ENCODE peak calls at places on chromosomes 1 and 21, in four cellular contexts. E is HepG2, P is K562, R is H1. T is an unnamed sample.

GRCh38 chr1:218481116-218481775 is 136.1 kb downstream of the TGFB2 start:
- DNase-seq in E (no peak), P (no peak), R (no peak), T (no peak)

GRCh38 chr1:161702250-161702649 is 4.8 kb upstream of the FCRLA start:
- DNase-seq in P (no peak), R (no peak), E (peak; percentile 90), T (no peak)

GRCh38 chr1:22712502-22713271 is 2.0 kb downstream of the EPHB2 start:
- DNase-seq in P (no peak), E (no peak), R (no peak), T (no peak)

GRCh38 chr1:159922499-159923202 is 2.7 kb downstream of the TAGLN2 start:
- DNase-seq in P (peak; percentile 39), R (no peak), E (no peak), T (no peak)

GRCh38 chr1:240732390-240732789 is 120.4 kb upstream of the GREM2 start:
- DNase-seq in P (peak; percentile 44), E (peak; percentile 53), R (no peak), T (no peak)

GRCh38 chr1:157369808-157370521 is 182.3 kb downstream of the FCRL5 start:
- DNase-seq in E (peak; percentile 52), R (no peak), P (peak; percentile 88), T (peak; percentile 30)

GRCh38 chr1:119869962-119870361 is 26.4 kb downstream of the ADAM30 start:
- DNase-seq in R (no peak), E (no peak), P (no peak), T (no peak)

GRCh38 chr1:174990382-174990999 is 9.3 kb upstream of the CACYBP start:
- DNase-seq in R (no peak), E (peak; percentile 60), P (no peak), T (no peak)

GRCh38 chr1:115613767-115614166 is 28.0 kb upstream of the VANGL1 start:
- DNase-seq in R (no peak), E (no peak), P (no peak), T (no peak)

GRCh38 chr1:212281589-212281988 is 3.6 kb upstream of the PPP2R5A start:
- DNase-seq in P (no peak), E (no peak), R (no peak), T (no peak)

GRCh38 chr1:244012232-244012631 is 38.9 kb upstream of the ZBTB18 start:
- DNase-seq in R (no peak), P (no peak), E (no peak), T (no peak)

GRCh38 chr1:209207701-209208286 is 375.7 kb upstream of the CAMK1G start:
- DNase-seq in E (peak; percentile 24), R (peak; percentile 62), P (peak; percentile 60), T (no peak)

GRCh38 chr21:14566889-14567288 is 20.8 kb upstream of the SAMSN1 start:
- DNase-seq in R (no peak), E (no peak), P (no peak), T (no peak)

GRCh38 chr1:207004931-207005830 is 27.4 kb downstream of the C1orf116 start:
- DNase-seq in P (peak; percentile 88), E (peak; percentile 73), R (no peak), T (peak; percentile 7)

GRCh38 chr1:92907949-92908684 is 53.1 kb downstream of the DIPK1A start:
- DNase-seq in P (no peak), E (no peak), R (no peak), T (no peak)

GRCh38 chr1:81805537-81806431 is 5.0 kb downstream of the ADGRL2 start:
- DNase-seq in P (no peak), E (no peak), R (no peak), T (no peak)

GRCh38 chr1:228177183-228177475 is 11.5 kb downstream of the IBA57 start:
- DNase-seq in E (no peak), R (no peak), P (no peak), T (no peak)

GRCh38 chr21:45299864-45300785 is 12.4 kb upstream of the POFUT2 start:
- DNase-seq in E (no peak), R (no peak), P (no peak), T (no peak)

GRCh38 chr1:100927276-100927675 is 31.4 kb downstream of the SLC30A7 start:
- DNase-seq in R (no peak), E (no peak), P (no peak), T (no peak)

GRCh38 chr1:207659545-207660148 is 14.7 kb downstream of the CR1L start:
- DNase-seq in E (peak; percentile 6), R (no peak), P (no peak), T (no peak)

GRCh38 chr1:162984699-162985098 is 84.5 kb upstream of the RGS4 start:
- DNase-seq in E (no peak), P (no peak), R (no peak), T (no peak)

GRCh38 chr1:59570524-59570923 is 244.2 kb upstream of the HOOK1 start:
- DNase-seq in R (no peak), P (no peak), E (peak; percentile 18), T (no peak)

GRCh38 chr1:152777510-152778137 is 2.7 kb downstream of the LCE1F start:
- DNase-seq in E (peak; percentile 30), P (peak; percentile 65), R (no peak), T (no peak)

GRCh38 chr1:195590649-195591048 is 1017.6 kb downstream of the KCNT2 start:
- DNase-seq in E (no peak), R (no peak), P (no peak), T (no peak)

GRCh38 chr1:194028002-194028401 is 841.6 kb upstream of the B3GALT2 start:
- DNase-seq in P (no peak), E (no peak), R (no peak), T (no peak)

GRCh38 chr1:28973850-28974841 is 59.8 kb downstream of the EPB41 start:
- DNase-seq in P (no peak), E (no peak), R (no peak), T (no peak)

GRCh38 chr1:50967416-50968020 is 2.5 kb upstream of the CDKN2C start:
- DNase-seq in P (peak; percentile 67), E (no peak), R (no peak), T (no peak)

GRCh38 chr21:18220498-18220897 is 24.1 kb upstream of the CHODL start:
- DNase-seq in R (no peak), P (no peak), E (no peak), T (no peak)

GRCh38 chr1:231421971-231422797 is at the start of gene EGLN1:
- DNase-seq in R (peak; percentile 19), E (peak; percentile 82), P (peak; percentile 88), T (peak; percentile 48)

GRCh38 chr1:231420299-231420958 is 1.7 kb downstream of the EGLN1 start:
- DNase-seq in E (no peak), P (peak; percentile 35), R (no peak), T (no peak)

GRCh38 chr1:231419738-231420298 is 2.3 kb downstream of the EGLN1 start:
- DNase-seq in R (no peak), P (peak; percentile 31), E (no peak), T (no peak)

GRCh38 chr1:231421616-231421970 is 494 bp downstream of the EGLN1 start:
- DNase-seq in R (no peak), E (no peak), P (no peak), T (no peak)

GRCh38 chr1:231420959-231421615 is 1.0 kb downstream of the EGLN1 start:
- DNase-seq in P (peak; percentile 83), E (no peak), R (no peak), T (no peak)
- TF ChIP-seq HDAC6 in P (no peak), E (no peak), R (no peak), T (peak; percentile 13)

DNA sequence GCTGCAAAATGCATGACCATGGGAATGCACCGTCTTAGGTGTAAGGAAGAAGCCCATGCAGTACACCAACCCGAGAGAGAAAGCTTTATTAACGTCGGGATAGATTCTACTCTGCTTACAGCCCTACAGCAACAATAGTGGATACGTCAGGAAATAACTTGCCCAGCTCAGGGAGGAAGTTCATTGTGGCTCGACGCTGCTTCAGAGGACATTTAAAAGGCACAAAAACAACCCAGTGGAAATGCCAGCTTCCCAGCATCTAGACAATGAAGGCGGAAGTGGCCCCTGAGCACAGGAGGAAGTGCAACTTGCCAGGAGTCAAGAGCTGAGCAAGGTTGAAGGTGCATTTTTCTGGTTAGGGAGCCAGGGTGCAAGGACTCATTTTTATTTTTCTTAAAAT is 26.4 kb downstream of the CYYR1 start:
- DNase-seq in E (no peak), P (no peak), R (no peak), T (no peak)
- TF ChIP-seq HDAC6 in E (no peak), P (no peak), R (no peak), T (no peak)

GRCh38 chr1:112957133-112957812 is 1.3 kb upstream of the SLC16A1 start:
- DNase-seq in P (peak; percentile 74), R (peak; percentile 68), E (peak; percentile 79), T (peak; percentile 84)
- TF ChIP-seq HDAC6 in P (no peak), R (no peak), E (no peak), T (no peak)

GRCh38 chr1:192543445-192543844 is 32.1 kb upstream of the RGS1 start:
- DNase-seq in R (no peak), P (no peak), E (no peak), T (no peak)

GRCh38 chr1:192539450-192540132 is 36.0 kb upstream of the RGS1 start:
- DNase-seq in R (no peak), E (peak; percentile 70), P (no peak), T (no peak)

GRCh38 chr1:192535916-192536662 is 39.5 kb upstream of the RGS1 start:
- DNase-seq in E (no peak), R (no peak), P (no peak), T (no peak)

DNA sequence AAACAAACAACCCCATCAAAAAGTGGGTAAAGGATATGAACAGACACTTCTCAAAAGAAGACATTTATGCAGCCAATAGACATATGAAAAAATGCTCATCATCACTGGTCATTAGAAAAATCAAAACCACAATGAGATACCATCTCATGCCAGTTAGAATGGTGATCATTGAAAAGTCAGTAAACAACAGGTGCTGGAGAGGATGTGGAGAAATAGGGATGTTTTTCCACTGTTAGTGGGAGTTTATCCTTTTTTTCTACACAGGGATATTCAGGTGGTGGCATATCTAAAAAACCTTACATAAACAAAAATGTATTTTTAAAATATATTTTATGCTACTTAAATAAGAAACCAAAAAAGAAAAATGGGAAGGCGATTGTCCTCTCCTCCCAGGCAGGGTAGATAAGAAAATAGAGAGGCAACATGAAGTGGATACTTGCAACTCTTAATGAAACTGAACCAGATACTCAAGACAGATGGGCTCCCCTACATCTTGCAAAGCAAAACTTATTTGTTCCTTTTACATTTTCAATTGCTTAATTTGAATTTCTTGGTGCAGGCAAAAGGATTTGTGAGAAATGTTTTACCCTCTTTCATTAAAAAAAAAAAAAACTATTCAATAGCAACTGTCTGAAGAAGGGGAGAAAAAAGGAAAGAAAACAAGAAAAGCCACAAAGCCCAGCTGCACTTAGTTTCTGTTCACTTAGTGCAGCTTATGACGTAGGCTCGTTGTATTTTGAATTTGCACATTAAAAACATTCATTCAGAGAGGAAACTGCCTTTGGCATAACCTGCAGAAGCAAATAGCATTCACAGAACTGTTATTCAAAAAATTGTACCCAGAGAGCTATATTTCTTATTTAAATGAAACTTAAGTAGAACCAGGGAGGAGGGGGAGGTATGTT is 36.9 kb upstream of the RGS1 start:
- DNase-seq in R (no peak), P (no peak), E (no peak), T (peak; percentile 85)
- TF ChIP-seq HDAC6 in R (no peak), P (no peak), E (no peak), T (no peak)

DNA sequence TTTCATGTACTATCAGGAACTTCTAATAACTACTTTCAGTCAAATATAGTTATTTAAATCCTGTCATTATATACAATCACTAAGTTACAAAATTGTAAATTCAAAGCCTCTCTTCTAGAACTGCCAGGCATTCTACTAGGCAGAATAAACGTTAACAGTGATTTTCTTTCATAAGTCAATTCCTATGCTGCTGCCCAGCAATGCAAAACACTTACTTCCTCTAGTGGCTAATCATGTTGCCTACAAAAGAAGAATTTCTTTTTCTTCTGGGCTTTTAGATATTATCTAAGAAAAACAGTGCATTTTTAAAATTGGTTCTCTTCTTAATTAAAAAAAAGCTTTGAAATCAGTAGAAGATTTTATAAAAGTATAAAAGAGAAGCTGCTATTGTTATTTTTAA is 509.8 kb upstream of the ADAMTS5 start:
- DNase-seq in E (no peak), R (no peak), P (no peak), T (no peak)
- TF ChIP-seq HDAC6 in E (no peak), R (no peak), P (no peak), T (no peak)

T was measured in GM12878.